ENCODE peak calls at places on chromosomes 7 and 10, in eight cellular contexts. M, K, X, L, A, W, V and O are unnamed samples.

GRCh38 chr7:123751816-123752215 is 3.0 kb upstream of the WASL start:
- DNase-seq in V (no peak), A (no peak), K (no peak), M (no peak), L (no peak), W (no peak), X (no peak), O (no peak)

GRCh38 chr7:142785841-142786250 is 15.1 kb downstream of the PRSS2 start:
- DNase-seq in L (no peak), K (no peak), W (no peak), A (no peak), V (no peak), M (no peak), X (no peak), O (no peak)

GRCh38 chr7:121504478-121504877 is 108.4 kb upstream of the FAM3C start:
- DNase-seq in W (no peak), V (no peak), A (no peak), L (no peak), M (peak; percentile 28), K (peak; percentile 59), X (no peak), O (no peak)

GRCh38 chr10:91887075-91887899 is 22.0 kb downstream of the FGFBP3 start:
- DNase-seq in L (peak; percentile 90), A (peak; percentile 57), W (peak; percentile 64), M (peak; percentile 54), X (peak; percentile 41), K (no peak), V (no peak), O (no peak)

GRCh38 chr7:69311489-69311888 is 286.8 kb upstream of the AUTS2 start:
- DNase-seq in A (no peak), V (no peak), L (no peak), K (no peak), X (no peak), M (no peak), W (no peak), O (no peak)

GRCh38 chr7:150451097-150451793 is 815 bp downstream of the GIMAP8 start:
- DNase-seq in W (peak; percentile 84), V (no peak), X (peak; percentile 23), L (no peak), K (no peak), M (peak; percentile 66), A (peak; percentile 70), O (no peak)

GRCh38 chr7:31104361-31105255 is 52.5 kb downstream of the ADCYAP1R1 start:
- DNase-seq in V (no peak), K (no peak), X (no peak), W (no peak), L (no peak), A (no peak), M (no peak), O (no peak)

GRCh38 chr7:78379148-78379547 is 580.6 kb downstream of the PHTF2 start:
- DNase-seq in M (no peak), W (no peak), L (no peak), V (no peak), A (no peak), K (no peak), X (no peak), O (no peak)

GRCh38 chr7:158948376-158948775 is 92.0 kb downstream of the DYNC2I1 start:
- DNase-seq in V (no peak), M (no peak), L (no peak), W (no peak), A (no peak), X (no peak), K (no peak), O (no peak)

GRCh38 chr10:132292972-132293415 is 14.8 kb downstream of the STK32C start:
- DNase-seq in V (no peak), L (no peak), X (no peak), M (peak; percentile 10), A (peak; percentile 30), W (peak; percentile 63), K (no peak), O (no peak)

GRCh38 chr7:17769918-17770317 is 170.4 kb downstream of the SNX13 start:
- DNase-seq in A (peak; percentile 52), W (peak; percentile 28), K (no peak), M (peak; percentile 68), L (peak; percentile 59), V (peak; percentile 36), X (peak; percentile 71), O (no peak)

GRCh38 chr10:77286851-77287250 is 350.8 kb downstream of the KCNMA1 start:
- DNase-seq in X (no peak), K (no peak), L (no peak), V (no peak), A (no peak), W (no peak), M (no peak), O (no peak)

GRCh38 chr7:158048569-158048968 is 539.1 kb downstream of the PTPRN2 start:
- DNase-seq in V (no peak), K (no peak), W (no peak), A (no peak), M (no peak), L (no peak), X (no peak), O (no peak)

GRCh38 chr7:44765579-44766415 is 17.1 kb downstream of the ZMIZ2 start:
- DNase-seq in M (no peak), X (no peak), K (no peak), W (no peak), L (no peak), A (no peak), V (no peak), O (no peak)

GRCh38 chr7:92584953-92585352 is 5.2 kb downstream of the FAM133B start:
- DNase-seq in M (no peak), L (no peak), W (no peak), K (no peak), V (no peak), X (no peak), A (no peak), O (no peak)

GRCh38 chr7:21355406-21355874 is 72.4 kb upstream of the SP4 start:
- DNase-seq in L (no peak), A (no peak), K (no peak), W (no peak), V (no peak), X (no peak), M (no peak), O (no peak)

GRCh38 chr7:47814905-47815613 is 133.2 kb downstream of the PKD1L1 start:
- DNase-seq in M (no peak), K (no peak), A (no peak), V (no peak), L (no peak), W (no peak), X (no peak), O (no peak)

GRCh38 chr7:108585843-108586242 is 16.2 kb downstream of the DNAJB9 start:
- DNase-seq in W (no peak), V (no peak), L (no peak), K (no peak), A (no peak), X (no peak), M (no peak), O (no peak)

DNA sequence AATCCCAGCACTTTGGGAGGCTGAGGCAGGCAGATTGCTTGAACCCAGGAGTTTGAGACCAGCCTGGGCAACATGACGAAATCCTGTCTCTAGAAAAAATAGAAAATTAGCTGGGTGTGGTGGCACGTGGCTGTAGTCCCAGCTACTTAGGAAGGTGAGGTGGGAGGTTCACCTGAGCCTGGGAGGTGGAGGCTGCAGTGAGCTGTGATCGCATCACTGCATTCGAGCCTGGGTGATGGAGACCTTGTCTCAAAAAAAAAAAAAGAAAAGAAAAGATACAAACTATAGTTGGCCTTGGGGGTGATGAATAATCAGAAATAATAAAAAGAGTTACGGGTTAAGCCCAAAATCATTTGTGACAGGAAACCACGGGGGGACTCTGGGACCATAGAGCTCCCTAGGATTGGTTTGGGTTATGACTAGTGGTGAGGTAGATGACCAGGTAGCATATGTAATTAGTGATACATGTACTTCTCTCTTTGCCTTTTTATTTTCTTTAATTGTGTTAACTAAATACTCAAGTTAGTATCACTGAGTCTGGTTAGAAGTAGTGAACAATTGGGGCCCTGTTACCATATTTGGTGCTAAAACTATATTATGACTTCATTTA is 10.4 kb upstream of the ASCC1 start:
- DNase-seq in K (no peak), X (no peak), L (no peak), M (no peak), V (no peak), W (no peak), A (no peak), O (no peak)
- H3K27ac ChIP-seq in K (no peak overlapping the region), X (no peak overlapping the region), L (no peak overlapping the region), M (peak overlapping the region; percentile 79), V (peak overlapping the region; percentile 92), W (no peak overlapping the region), A (peak overlapping the region; percentile 91), O (peak overlapping the region; percentile 29)

DNA sequence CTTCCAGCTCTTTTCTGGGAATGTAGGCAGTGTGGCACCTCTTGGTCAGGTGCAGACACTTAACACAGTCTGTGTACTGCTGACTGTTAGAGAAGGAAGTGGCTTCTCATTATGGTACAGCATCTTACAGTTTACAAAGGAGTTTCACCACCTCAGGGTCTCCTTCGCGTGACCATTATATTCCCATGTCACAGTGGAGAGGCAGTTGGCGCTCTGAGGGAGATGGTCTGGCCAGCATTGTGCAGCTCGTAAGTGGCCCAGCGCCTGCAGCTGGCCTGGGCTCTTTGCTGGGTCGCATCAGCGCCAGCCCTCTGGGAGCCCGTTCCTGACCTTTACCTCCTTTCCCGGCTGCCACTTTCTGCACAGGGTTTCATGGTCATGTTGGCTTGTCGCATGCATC is 15.4 kb downstream of the TSPAN15 start:
- DNase-seq in A (no peak), W (no peak), M (no peak), K (no peak), L (no peak), V (no peak), X (no peak), O (no peak)
- H3K4me1 ChIP-seq in A (peaks cover 64% of the 10 kb centered on the region), W (peaks cover 66% of the 10 kb centered on the region), M (no peaks in the 10 kb centered on the region), K (no peaks in the 10 kb centered on the region), L (no peaks in the 10 kb centered on the region), V (peaks cover 68% of the 10 kb centered on the region), X (peaks cover 34% of the 10 kb centered on the region), O (peaks cover 32% of the 10 kb centered on the region)

GRCh38 chr7:134892963-134893362 is 93.3 kb upstream of the AGBL3 start:
- DNase-seq in W (no peak), V (no peak), A (no peak), M (no peak), K (no peak), L (no peak), X (no peak), O (no peak)
- H3K27ac ChIP-seq in W (peak overlapping the region; percentile 82), V (peak overlapping the region; percentile 89), A (no peak overlapping the region), M (peak overlapping the region; percentile 67), K (peak overlapping the region; percentile 85), L (no peak overlapping the region), X (no peak overlapping the region), O (peak overlapping the region; percentile 86)

GRCh38 chr7:1533569-1534329 is 3.2 kb downstream of the MAFK start:
- DNase-seq in A (peak; percentile 92), W (no peak), K (peak; percentile 76), V (no peak), M (peak; percentile 64), X (peak; percentile 65), L (no peak), O (no peak)

GRCh38 chr7:1535695-1536094 is 5.2 kb downstream of the MAFK start:
- DNase-seq in V (no peak), M (no peak), K (no peak), L (peak; percentile 51), A (no peak), X (no peak), W (peak; percentile 63), O (no peak)

GRCh38 chr7:1534330-1535099 is 4.0 kb downstream of the MAFK start:
- DNase-seq in V (no peak), K (peak; percentile 57), L (no peak), W (no peak), M (no peak), X (no peak), A (peak; percentile 62), O (no peak)

GRCh38 chr7:1536105-1536767 is 5.7 kb downstream of the MAFK start:
- DNase-seq in M (no peak), V (no peak), W (peak; percentile 66), K (peak; percentile 56), A (no peak), L (no peak), X (no peak), O (no peak)

GRCh38 chr7:1535100-1535458 is 4.6 kb downstream of the MAFK start:
- DNase-seq in L (no peak), A (no peak), V (no peak), W (no peak), X (no peak), M (no peak), K (no peak), O (no peak)
- H3K4me1 ChIP-seq in L (peaks cover 22% of the 10 kb centered on the region), A (peaks cover 57% of the 10 kb centered on the region), V (peaks cover 43% of the 10 kb centered on the region), W (peaks cover 70% of the 10 kb centered on the region), X (peaks cover 81% of the 10 kb centered on the region), M (peaks cover 21% of the 10 kb centered on the region), K (no peaks in the 10 kb centered on the region), O (peaks cover 80% of the 10 kb centered on the region)